ENCODE peak calls at places on chromosomes 6 and 20, in ten cellular contexts. X, V, A, F, J, B, D, W, P and I are unnamed samples.

GRCh38 chr6:33979750-33980149 is 166.1 kb downstream of the GRM4 start:
- DNase-seq in X (no peak), V (no peak), A (no peak), F (no peak), J (no peak), B (no peak), D (no peak), W (no peak), P (no peak), I (no peak)

GRCh38 chr6:74137910-74138309 is 441.9 kb downstream of the CD109 start:
- DNase-seq in X (no peak), V (peak; percentile 6), A (no peak), F (no peak), J (no peak), B (no peak), D (peak; percentile 74), W (no peak), P (no peak), I (peak; percentile 1)

GRCh38 chr6:123589317-123589716 is 47.4 kb downstream of the TRDN start:
- DNase-seq in X (no peak), V (no peak), A (no peak), F (no peak), J (no peak), B (no peak), D (no peak), W (no peak), P (no peak), I (no peak)

GRCh38 chr6:47414517-47415167 is 62.9 kb upstream of the CD2AP start:
- DNase-seq in X (no peak), V (no peak), A (no peak), F (no peak), J (no peak), B (peak; percentile 67), D (peak; percentile 25), W (peak; percentile 57), P (no peak), I (peak; percentile 1)

GRCh38 chr20:17227669-17228623 is 1.1 kb downstream of the PCSK2 start:
- DNase-seq in X (peak; percentile 71), V (no peak), A (no peak), F (no peak), J (no peak), B (no peak), D (no peak), W (peak; percentile 14), P (no peak), I (no peak)

GRCh38 chr6:169140986-169141495 is 112.6 kb downstream of the THBS2 start:
- DNase-seq in X (no peak), V (no peak), A (no peak), F (no peak), J (no peak), B (no peak), D (no peak), W (no peak), P (no peak), I (no peak)

GRCh38 chr20:1893721-1894470 is 1.3 kb upstream of the SIRPA start:
- DNase-seq in X (peak; percentile 76), V (peak; percentile 9), A (no peak), F (peak; percentile 81), J (peak; percentile 87), B (no peak), D (no peak), W (no peak), P (no peak), I (no peak)

GRCh38 chr6:118187568-118188164 is 280.6 kb downstream of the SLC35F1 start:
- DNase-seq in X (no peak), V (no peak), A (no peak), F (no peak), J (no peak), B (no peak), D (peak; percentile 48), W (no peak), P (no peak), I (no peak)

GRCh38 chr20:47150403-47151152 is 205.9 kb downstream of the ZMYND8 start:
- DNase-seq in X (peak; percentile 84), V (peak; percentile 86), A (peak; percentile 47), F (peak; percentile 75), J (peak; percentile 78), B (peak; percentile 7), D (no peak), W (peak; percentile 64), P (no peak), I (peak; percentile 80)

GRCh38 chr6:139308936-139309603 is 17.3 kb upstream of the TXLNB start:
- DNase-seq in X (no peak), V (no peak), A (no peak), F (no peak), J (no peak), B (no peak), D (no peak), W (no peak), P (no peak), I (no peak)

GRCh38 chr20:2840138-2840966 is at the start of the genes PCED1A and VPS16:
- DNase-seq in X (peak; percentile 98), V (peak; percentile 85), A (peak; percentile 64), F (peak; percentile 85), J (peak; percentile 95), B (peak; percentile 82), D (no peak), W (peak; percentile 75), P (peak; percentile 86), I (peak; percentile 65)

GRCh38 chr20:1636621-1637020 is 16.8 kb upstream of the SIRPB1 start:
- DNase-seq in X (peak; percentile 57), V (no peak), A (no peak), F (no peak), J (no peak), B (no peak), D (no peak), W (peak; percentile 50), P (no peak), I (no peak)

GRCh38 chr6:12545837-12546658 is 170.5 kb upstream of the PHACTR1 start:
- DNase-seq in X (no peak), V (peak; percentile 27), A (no peak), F (no peak), J (no peak), B (no peak), D (peak; percentile 37), W (peak; percentile 64), P (no peak), I (peak; percentile 12)

GRCh38 chr20:53741726-53742028 is 148.0 kb upstream of the ZNF217 start:
- DNase-seq in X (no peak), V (no peak), A (no peak), F (no peak), J (no peak), B (no peak), D (no peak), W (no peak), P (no peak), I (no peak)

GRCh38 chr20:5234158-5234557 is 82.6 kb downstream of the PROKR2 start:
- DNase-seq in X (no peak), V (no peak), A (no peak), F (no peak), J (no peak), B (no peak), D (no peak), W (no peak), P (no peak), I (no peak)

GRCh38 chr6:25263602-25264001 is 15.6 kb upstream of the CARMIL1 start:
- DNase-seq in X (no peak), V (no peak), A (no peak), F (no peak), J (no peak), B (no peak), D (peak; percentile 80), W (peak; percentile 10), P (no peak), I (no peak)

GRCh38 chr6:169539176-169539897 is 162.5 kb downstream of the WDR27 start:
- DNase-seq in X (no peak), V (no peak), A (no peak), F (no peak), J (no peak), B (no peak), D (no peak), W (no peak), P (no peak), I (no peak)

GRCh38 chr6:162187168-162187935 is 540.2 kb downstream of the PRKN start:
- DNase-seq in X (no peak), V (no peak), A (no peak), F (no peak), J (no peak), B (no peak), D (no peak), W (no peak), P (no peak), I (no peak)

GRCh38 chr20:49406666-49407065 is 75.8 kb downstream of the KCNB1 start:
- DNase-seq in X (no peak), V (no peak), A (no peak), F (no peak), J (no peak), B (no peak), D (no peak), W (no peak), P (no peak), I (no peak)

GRCh38 chr6:27816906-27817305 is 95.3 kb downstream of the OR2B2 start:
- DNase-seq in X (no peak), V (no peak), A (no peak), F (no peak), J (no peak), B (peak; percentile 5), D (no peak), W (no peak), P (no peak), I (no peak)

GRCh38 chr6:24238700-24239099 is 112.7 kb downstream of the NRSN1 start:
- DNase-seq in X (no peak), V (no peak), A (no peak), F (no peak), J (no peak), B (no peak), D (no peak), W (no peak), P (no peak), I (no peak)

GRCh38 chr20:44932916-44933315 is 23.1 kb downstream of the PABPC1L start:
- DNase-seq in X (no peak), V (no peak), A (no peak), F (no peak), J (no peak), B (no peak), D (no peak), W (no peak), P (no peak), I (no peak)

GRCh38 chr6:134007077-134007476 is 45.3 kb downstream of the SLC2A12 start:
- DNase-seq in X (no peak), V (peak; percentile 87), A (peak; percentile 50), F (no peak), J (no peak), B (no peak), D (no peak), W (no peak), P (no peak), I (no peak)

GRCh38 chr20:48667889-48668413 is 159.8 kb downstream of the PREX1 start:
- DNase-seq in X (peak; percentile 64), V (no peak), A (no peak), F (no peak), J (no peak), B (no peak), D (no peak), W (no peak), P (no peak), I (no peak)

GRCh38 chr6:32195902-32196681 is 3.6 kb upstream of the GPSM3 start:
- DNase-seq in X (peak; percentile 90), V (peak; percentile 99), A (peak; percentile 8), F (peak; percentile 96), J (peak; percentile 94), B (peak; percentile 56), D (peak; percentile 21), W (peak; percentile 66), P (peak; percentile 30), I (peak; percentile 73)

GRCh38 chr6:96171112-96171511 is 155.3 kb downstream of the FUT9 start:
- DNase-seq in X (no peak), V (no peak), A (no peak), F (no peak), J (no peak), B (no peak), D (no peak), W (no peak), P (no peak), I (no peak)

GRCh38 chr20:38113401-38114325 is 51.4 kb downstream of the TGM2 start:
- DNase-seq in X (peak; percentile 76), V (peak; percentile 86), A (no peak), F (peak; percentile 58), J (no peak), B (peak; percentile 9), D (no peak), W (peak; percentile 47), P (no peak), I (no peak)

GRCh38 chr6:105326838-105327745 is 75.8 kb downstream of the PREP start:
- DNase-seq in X (no peak), V (peak; percentile 19), A (no peak), F (no peak), J (no peak), B (no peak), D (no peak), W (peak; percentile 66), P (no peak), I (peak; percentile 16)